ENCODE peak calls at places on chromosome 1, in seven cellular contexts. Q is activated CD8-positive, alpha-beta T cell treated with anti-CD3 and anti-CD28 coated beads for 36 hours; W is right atrium auricular region; J is stomach; P is PC-9; Y is AG04450; X is neural crest cell. G is an unnamed sample.

GRCh38 chr1:19003371-19004290 is 47.2 kb upstream of the IFFO2 start:
- DNase-seq in Q (peak; percentile 33), W (no peak), J (no peak), P (no peak), Y (peak; percentile 33), X (no peak), G (no peak)

GRCh38 chr1:24609949-24610517 is 33.1 kb upstream of the SRRM1 start:
- DNase-seq in Q (no peak), W (no peak), J (no peak), P (peak; percentile 74), Y (no peak), X (no peak), G (no peak)

GRCh38 chr1:167791281-167792209 is 69.8 kb downstream of the MPZL1 start:
- DNase-seq in Q (no peak), W (peak; percentile 75), J (peak; percentile 29), P (no peak), Y (peak; percentile 98), X (no peak), G (no peak)

GRCh38 chr1:18408656-18409370 is 71.9 kb upstream of the KLHDC7A start:
- DNase-seq in Q (no peak), W (no peak), J (no peak), P (no peak), Y (no peak), X (no peak), G (no peak)

GRCh38 chr1:20168547-20169491 is 17.1 kb upstream of the UBXN10 start:
- DNase-seq in Q (no peak), W (no peak), J (no peak), P (no peak), Y (no peak), X (no peak), G (no peak)

GRCh38 chr1:6546326-6546725 is 8.0 kb downstream of the NOL9 start:
- DNase-seq in Q (no peak), W (no peak), J (no peak), P (no peak), Y (no peak), X (no peak), G (no peak)

GRCh38 chr1:236465959-236466303 is 57.9 kb upstream of the LGALS8 start:
- DNase-seq in Q (no peak), W (no peak), J (no peak), P (peak; percentile 66), Y (no peak), X (no peak), G (no peak)

GRCh38 chr1:16088996-16089395 is 15.5 kb upstream of the FAM131C start:
- DNase-seq in Q (no peak), W (no peak), J (no peak), P (peak; percentile 97), Y (peak; percentile 34), X (no peak), G (peak; percentile 62)

GRCh38 chr1:12229386-12229834 is 420 bp upstream of the VPS13D start:
- DNase-seq in Q (no peak), W (no peak), J (no peak), P (no peak), Y (no peak), X (no peak), G (no peak)

GRCh38 chr1:109669246-109669948 is 1.5 kb downstream of the GSTM2 start:
- DNase-seq in Q (peak; percentile 58), W (no peak), J (no peak), P (no peak), Y (no peak), X (no peak), G (no peak)

GRCh38 chr1:117367769-117368059 is 465 bp downstream of the MAN1A2 start:
- DNase-seq in Q (peak; percentile 45), W (no peak), J (no peak), P (no peak), Y (no peak), X (no peak), G (no peak)

GRCh38 chr1:12447849-12448312 is 170.1 kb downstream of the DHRS3 start:
- DNase-seq in Q (no peak), W (no peak), J (no peak), P (no peak), Y (no peak), X (no peak), G (no peak)

GRCh38 chr1:1132928-1133750 is 17.2 kb upstream of the C1orf159 start:
- DNase-seq in Q (no peak), W (no peak), J (peak; percentile 96), P (no peak), Y (no peak), X (no peak), G (peak; percentile 76)

GRCh38 chr1:183044893-183045649 is 21.9 kb downstream of the LAMC1 start:
- DNase-seq in Q (no peak), W (no peak), J (no peak), P (no peak), Y (no peak), X (no peak), G (no peak)

GRCh38 chr1:44084998-44085675 is 33.5 kb upstream of the KLF17 start:
- DNase-seq in Q (no peak), W (no peak), J (no peak), P (peak; percentile 79), Y (peak; percentile 37), X (no peak), G (peak; percentile 5)

GRCh38 chr1:230350208-230350921 is 75.8 kb downstream of the PGBD5 start:
- DNase-seq in Q (no peak), W (no peak), J (no peak), P (no peak), Y (no peak), X (no peak), G (no peak)

GRCh38 chr1:172938676-172939075 is 112.1 kb downstream of the TNFSF18 start:
- DNase-seq in Q (no peak), W (no peak), J (no peak), P (no peak), Y (no peak), X (no peak), G (no peak)

GRCh38 chr1:30101477-30102227 is 621.7 kb downstream of the MATN1 start:
- DNase-seq in Q (no peak), W (no peak), J (no peak), P (no peak), Y (no peak), X (no peak), G (peak; percentile 50)

GRCh38 chr1:30103708-30104107 is 619.7 kb downstream of the MATN1 start:
- DNase-seq in Q (no peak), W (no peak), J (no peak), P (no peak), Y (no peak), X (no peak), G (no peak)

GRCh38 chr1:30102605-30103004 is 620.8 kb downstream of the MATN1 start:
- DNase-seq in Q (no peak), W (no peak), J (no peak), P (no peak), Y (no peak), X (no peak), G (no peak)

GRCh38 chr1:30106125-30106524 is 617.3 kb downstream of the MATN1 start:
- DNase-seq in Q (peak; percentile 21), W (no peak), J (no peak), P (peak; percentile 38), Y (no peak), X (peak; percentile 60), G (peak; percentile 74)

GRCh38 chr1:30104551-30104950 is 618.8 kb downstream of the MATN1 start:
- DNase-seq in Q (no peak), W (no peak), J (no peak), P (no peak), Y (no peak), X (no peak), G (no peak)
- TF ChIP-seq CTCF in Q (no peak), W (no peak), J (no peak), P (no peak), Y (no peak), X (no peak), G (no peak)

GRCh38 chr1:151909167-151910149 is at the start of gene THEM4:
- DNase-seq in Q (peak; percentile 99), W (peak; percentile 97), J (peak; percentile 98), P (peak; percentile 87), Y (peak; percentile 88), X (peak; percentile 96), G (peak; percentile 100)
- TF ChIP-seq CTCF in Q (no peak), W (peak; percentile 48), J (no peak), P (no peak), Y (peak; percentile 5), X (peak; percentile 25), G (no peak)

DNA sequence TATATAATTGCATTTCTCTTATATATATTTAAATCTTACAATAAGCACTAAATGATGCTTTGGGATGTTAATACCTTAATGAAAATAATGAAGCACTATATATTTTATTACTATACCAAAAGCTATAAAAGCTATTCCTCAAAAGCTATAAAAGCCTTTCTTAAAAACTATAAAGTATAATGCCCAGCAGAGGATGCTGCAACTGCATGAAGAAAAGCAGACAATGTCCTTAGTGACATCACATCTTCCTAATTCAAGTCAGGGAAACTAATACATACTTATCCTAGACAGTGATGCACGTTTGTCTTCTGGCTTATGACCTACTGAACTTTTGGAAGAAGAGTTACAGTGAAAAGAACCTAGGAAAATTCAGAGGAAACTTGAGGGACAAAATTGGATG is 13.6 kb upstream of the C1orf185 start:
- DNase-seq in Q (no peak), W (no peak), J (no peak), P (peak; percentile 36), Y (no peak), X (no peak), G (no peak)
- TF ChIP-seq CTCF in Q (no peak), W (no peak), J (no peak), P (peak; percentile 58), Y (peak; percentile 23), X (no peak), G (no peak)

GRCh38 chr1:84997667-84998600 is 1.0 kb upstream of the MCOLN2 start:
- DNase-seq in Q (peak; percentile 19), W (no peak), J (no peak), P (no peak), Y (no peak), X (peak; percentile 15), G (no peak)

GRCh38 chr1:85001742-85002141 is 4.8 kb upstream of the MCOLN2 start:
- DNase-seq in Q (no peak), W (no peak), J (no peak), P (no peak), Y (no peak), X (no peak), G (no peak)

GRCh38 chr1:84998642-84999280 is 1.8 kb upstream of the MCOLN2 start:
- DNase-seq in Q (peak; percentile 71), W (no peak), J (peak; percentile 30), P (no peak), Y (no peak), X (peak; percentile 2), G (no peak)

GRCh38 chr1:84995484-84996334 is 1.2 kb downstream of the MCOLN2 start:
- DNase-seq in Q (peak; percentile 14), W (no peak), J (no peak), P (no peak), Y (no peak), X (no peak), G (no peak)

DNA sequence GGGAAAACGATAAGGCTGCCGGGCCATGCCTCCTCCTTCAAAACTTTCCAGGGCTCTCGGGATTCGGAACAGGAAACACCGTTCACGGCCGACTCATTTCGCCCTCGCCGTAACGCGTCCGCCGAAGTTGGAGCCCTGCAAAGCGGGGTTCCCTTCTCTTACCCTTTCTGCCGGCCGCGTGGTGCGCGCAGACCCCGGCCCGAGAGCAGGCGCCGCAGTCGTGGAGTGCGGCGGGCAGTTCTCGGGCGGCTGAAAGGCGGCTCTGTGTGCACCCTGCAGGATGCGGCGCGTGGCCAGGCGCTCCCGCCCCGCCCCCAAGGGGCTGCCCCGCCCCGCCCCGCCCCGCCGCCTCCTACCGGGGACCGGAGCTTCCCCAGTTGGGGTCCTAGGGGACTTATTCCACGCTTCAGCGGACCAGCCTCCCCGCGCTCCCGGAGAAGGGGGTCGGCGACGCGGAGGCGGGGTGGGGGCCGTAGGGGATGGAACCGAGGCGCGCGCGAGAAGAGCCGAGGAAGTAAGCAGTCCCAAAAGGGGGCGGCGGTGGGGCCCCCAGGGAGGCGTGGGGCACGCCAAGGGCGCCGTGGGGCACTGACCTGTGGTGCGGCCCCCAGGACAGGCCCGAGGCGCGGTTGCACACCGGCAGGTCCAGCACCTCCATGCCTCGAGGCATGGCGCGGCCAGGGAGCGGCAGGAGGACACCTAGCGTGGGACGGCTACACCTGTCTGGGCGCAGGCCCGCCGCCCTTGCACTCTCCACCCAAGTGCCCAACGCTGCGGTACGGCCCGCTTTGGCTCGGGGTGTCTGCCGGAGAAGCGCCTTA is at the start of gene MCOLN2:
- DNase-seq in Q (peak; percentile 57), W (no peak), J (peak; percentile 34), P (no peak), Y (no peak), X (peak; percentile 41), G (peak; percentile 66)
- TF ChIP-seq CTCF in Q (no peak), W (no peak), J (no peak), P (no peak), Y (no peak), X (peak; percentile 32), G (no peak)